ENCODE peak calls at places on chromosomes 5 and 9, in ten cellular contexts. W is cardiac fibroblast, Y is HTR-8/SVneo, G is anterior cingulate cortex, N is activated T-cell treated with anti-CD3 and anti-CD28 coated beads for 24 hours, F is prostate gland, D is cardiac septum, S is coronary artery, K is memory B cell, R is colonic mucosa. X is an unnamed sample.

GRCh38 chr9:111970827-111971226 is 74.2 kb downstream of the UGCG start:
- DNase-seq in W (no peak), Y (no peak), G (no peak), N (no peak), F (no peak), D (no peak), S (no peak), K (no peak), R (no peak), X (no peak)

GRCh38 chr5:124176692-124177091 is 569.7 kb downstream of the ZNF608 start:
- DNase-seq in W (peak; percentile 20), Y (no peak), G (no peak), N (no peak), F (no peak), D (no peak), S (peak; percentile 76), K (no peak), R (no peak), X (no peak)

GRCh38 chr5:65213921-65214525 is 267.7 kb downstream of the ADAMTS6 start:
- DNase-seq in W (peak; percentile 67), Y (peak; percentile 20), G (no peak), N (no peak), F (no peak), D (no peak), S (no peak), K (no peak), R (peak; percentile 19), X (no peak)

GRCh38 chr9:125254231-125254630 is 7.4 kb upstream of the GAPVD1 start:
- DNase-seq in W (no peak), Y (no peak), G (no peak), N (no peak), F (no peak), D (no peak), S (no peak), K (no peak), R (no peak), X (no peak)

GRCh38 chr5:135880278-135880677 is 15.4 kb downstream of the IL9 start:
- DNase-seq in W (peak; percentile 19), Y (peak; percentile 22), G (no peak), N (no peak), F (no peak), D (no peak), S (no peak), K (no peak), R (no peak), X (no peak)

GRCh38 chr9:134360897-134361296 is 34.6 kb downstream of the RXRA start:
- DNase-seq in W (no peak), Y (no peak), G (no peak), N (no peak), F (peak; percentile 91), D (no peak), S (no peak), K (no peak), R (no peak), X (no peak)

GRCh38 chr5:10635257-10635860 is 71.5 kb downstream of the ANKRD33B start:
- DNase-seq in W (peak; percentile 59), Y (peak; percentile 68), G (no peak), N (peak; percentile 74), F (no peak), D (no peak), S (no peak), K (peak; percentile 54), R (no peak), X (no peak)

GRCh38 chr9:24257726-24258125 is 288.0 kb downstream of the IZUMO3 start:
- DNase-seq in W (no peak), Y (peak; percentile 0), G (no peak), N (no peak), F (no peak), D (no peak), S (no peak), K (no peak), R (no peak), X (no peak)

GRCh38 chr9:134136117-134136996 is 475 bp downstream of the WDR5 start:
- DNase-seq in W (peak; percentile 35), Y (no peak), G (no peak), N (no peak), F (no peak), D (no peak), S (no peak), K (no peak), R (peak; percentile 24), X (no peak)

GRCh38 chr9:75893096-75893495 is 2.6 kb downstream of the PCSK5 start:
- DNase-seq in W (peak; percentile 29), Y (no peak), G (no peak), N (no peak), F (no peak), D (no peak), S (no peak), K (no peak), R (no peak), X (no peak)

GRCh38 chr9:127388037-127388855 is 8.7 kb upstream of the SLC2A8 start:
- DNase-seq in W (peak; percentile 98), Y (peak; percentile 80), G (no peak), N (peak; percentile 73), F (no peak), D (peak; percentile 71), S (peak; percentile 76), K (no peak), R (peak; percentile 80), X (no peak)

GRCh38 chr5:39019231-39019630 is 55.0 kb downstream of the RICTOR start:
- DNase-seq in W (no peak), Y (no peak), G (no peak), N (no peak), F (no peak), D (no peak), S (no peak), K (no peak), R (no peak), X (no peak)

GRCh38 chr5:5951953-5952352 is 426.4 kb downstream of the MED10 start:
- DNase-seq in W (no peak), Y (no peak), G (no peak), N (no peak), F (no peak), D (no peak), S (no peak), K (no peak), R (no peak), X (no peak)

GRCh38 chr5:124630767-124631704 is 115.4 kb downstream of the ZNF608 start:
- DNase-seq in W (peak; percentile 31), Y (no peak), G (no peak), N (no peak), F (no peak), D (no peak), S (no peak), K (no peak), R (no peak), X (no peak)

GRCh38 chr9:135978650-135979461 is 17.7 kb upstream of the UBAC1 start:
- DNase-seq in W (no peak), Y (no peak), G (peak; percentile 48), N (peak; percentile 29), F (no peak), D (no peak), S (no peak), K (no peak), R (no peak), X (no peak)

GRCh38 chr5:137084016-137084415 is 415.1 kb downstream of the SPOCK1 start:
- DNase-seq in W (no peak), Y (no peak), G (no peak), N (no peak), F (no peak), D (no peak), S (no peak), K (no peak), R (no peak), X (no peak)

GRCh38 chr9:27861887-27862286 is 288.6 kb upstream of the C9orf72 start:
- DNase-seq in W (no peak), Y (no peak), G (no peak), N (no peak), F (no peak), D (no peak), S (no peak), K (no peak), R (no peak), X (no peak)

GRCh38 chr5:18792145-18792544 is 1157.9 kb downstream of the TAF11L14 start:
- DNase-seq in W (peak; percentile 1), Y (no peak), G (no peak), N (no peak), F (no peak), D (no peak), S (no peak), K (no peak), R (no peak), X (no peak)

GRCh38 chr5:150142800-150143724 is 12.6 kb downstream of the PDGFRB start:
- DNase-seq in W (peak; percentile 97), Y (peak; percentile 88), G (no peak), N (no peak), F (no peak), D (no peak), S (peak; percentile 96), K (no peak), R (peak; percentile 59), X (no peak)

GRCh38 chr9:111700776-111701175 is 39.4 kb downstream of the GNG10 start:
- DNase-seq in W (peak; percentile 14), Y (no peak), G (no peak), N (no peak), F (no peak), D (no peak), S (no peak), K (no peak), R (peak; percentile 66), X (no peak)

GRCh38 chr5:60522299-60522915 is 177.6 kb downstream of the DEPDC1B start:
- DNase-seq in W (peak; percentile 13), Y (no peak), G (no peak), N (no peak), F (no peak), D (no peak), S (no peak), K (no peak), R (no peak), X (no peak)

GRCh38 chr5:103638979-103639378 is 76.4 kb upstream of the NUDT12 start:
- DNase-seq in W (no peak), Y (no peak), G (no peak), N (no peak), F (no peak), D (no peak), S (no peak), K (no peak), R (no peak), X (no peak)

GRCh38 chr5:9037048-9037447 is 508.8 kb downstream of the SEMA5A start:
- DNase-seq in W (no peak), Y (no peak), G (no peak), N (no peak), F (no peak), D (no peak), S (no peak), K (no peak), R (no peak), X (peak; percentile 8)

GRCh38 chr9:131204285-131204684 is 72.0 kb downstream of the FAM78A start:
- DNase-seq in W (no peak), Y (no peak), G (no peak), N (no peak), F (no peak), D (no peak), S (no peak), K (no peak), R (no peak), X (no peak)

GRCh38 chr5:33261305-33261704 is 179.5 kb upstream of the TARS1 start:
- DNase-seq in W (peak; percentile 69), Y (peak; percentile 39), G (no peak), N (no peak), F (no peak), D (no peak), S (no peak), K (no peak), R (no peak), X (no peak)

GRCh38 chr9:121945281-121945680 is 147.8 kb downstream of the TTLL11 start:
- DNase-seq in W (no peak), Y (no peak), G (no peak), N (no peak), F (no peak), D (no peak), S (peak; percentile 4), K (no peak), R (no peak), X (no peak)

GRCh38 chr9:79687131-79687447 is 115.3 kb downstream of the TLE4 start:
- DNase-seq in W (no peak), Y (no peak), G (no peak), N (no peak), F (no peak), D (no peak), S (no peak), K (no peak), R (no peak), X (no peak)

GRCh38 chr5:132829742-132830435 is 558 bp downstream of the SHROOM1 start:
- DNase-seq in W (peak; percentile 65), Y (peak; percentile 83), G (peak; percentile 44), N (peak; percentile 54), F (peak; percentile 82), D (peak; percentile 89), S (no peak), K (peak; percentile 77), R (peak; percentile 84), X (peak; percentile 16)

X was measured in NCI-H2107.